ENCODE peak calls at places on chromosomes 7 and 10, in nine cellular contexts. F is Peyer's patch, K is body of pancreas, L is endothelial cell, E is foreskin fibroblast, R is neural crest cell, Z is cardiac fibroblast, N is mammary epithelial cell, J is tibial artery. U is an unnamed sample.

GRCh38 chr7:156942708-156943090 is 6.8 kb upstream of the NOM1 start:
- DNase-seq in F (no peak), K (peak; percentile 46), L (no peak), E (no peak), R (no peak), Z (no peak), N (no peak), J (no peak), U (no peak)

GRCh38 chr10:15231403-15231802 is 62.9 kb upstream of the NMT2 start:
- DNase-seq in F (no peak), K (no peak), L (no peak), E (no peak), R (no peak), Z (no peak), N (no peak), J (no peak), U (no peak)

GRCh38 chr7:117724898-117725297 is 148.3 kb downstream of the CTTNBP2 start:
- DNase-seq in F (no peak), K (no peak), L (no peak), E (no peak), R (no peak), Z (no peak), N (no peak), J (no peak), U (no peak)

GRCh38 chr10:74824184-74825032 is 2.0 kb upstream of the KAT6B start:
- DNase-seq in F (peak; percentile 38), K (no peak), L (peak; percentile 10), E (no peak), R (no peak), Z (no peak), N (no peak), J (no peak), U (peak; percentile 23)

GRCh38 chr10:80855348-80855971 is 317.8 kb downstream of the SH2D4B start:
- DNase-seq in F (no peak), K (no peak), L (peak; percentile 64), E (no peak), R (peak; percentile 41), Z (no peak), N (no peak), J (no peak), U (peak; percentile 74)

GRCh38 chr10:111429288-111430028 is 352.6 kb downstream of the ADRA2A start:
- DNase-seq in F (no peak), K (peak; percentile 6), L (no peak), E (no peak), R (no peak), Z (no peak), N (no peak), J (no peak), U (no peak)

GRCh38 chr10:79385392-79385795 is 38.1 kb downstream of the PPIF start:
- DNase-seq in F (no peak), K (no peak), L (no peak), E (no peak), R (no peak), Z (no peak), N (no peak), J (no peak), U (no peak)

GRCh38 chr7:113698556-113699220 is 220.1 kb downstream of the PPP1R3A start:
- DNase-seq in F (no peak), K (peak; percentile 19), L (peak; percentile 11), E (peak; percentile 3), R (no peak), Z (peak; percentile 53), N (peak; percentile 16), J (no peak), U (no peak)

GRCh38 chr10:23656735-23657134 is 217.9 kb downstream of the OTUD1 start:
- DNase-seq in F (no peak), K (peak; percentile 41), L (peak; percentile 29), E (no peak), R (no peak), Z (peak; percentile 2), N (peak; percentile 11), J (no peak), U (no peak)
- TF ChIP-seq CTCF in F (no peak), K (peak; percentile 30), L (peak; percentile 74), E (peak; percentile 36), R (peak; percentile 67), Z (peak; percentile 16), N (peak; percentile 59), J (no peak), U (peak; percentile 58)

GRCh38 chr7:1224093-1224702 is 8.5 kb upstream of the UNCX start:
- DNase-seq in F (no peak), K (no peak), L (no peak), E (no peak), R (peak; percentile 57), Z (no peak), N (no peak), J (no peak), U (peak; percentile 86)

GRCh38 chr7:1220958-1221745 is 11.5 kb upstream of the UNCX start:
- DNase-seq in F (no peak), K (no peak), L (no peak), E (no peak), R (no peak), Z (no peak), N (no peak), J (no peak), U (peak; percentile 54)

GRCh38 chr7:1225462-1226154 is 7.1 kb upstream of the UNCX start:
- DNase-seq in F (no peak), K (no peak), L (peak; percentile 68), E (no peak), R (no peak), Z (peak; percentile 32), N (no peak), J (no peak), U (peak; percentile 84)

GRCh38 chr7:1226155-1226901 is 6.3 kb upstream of the UNCX start:
- DNase-seq in F (no peak), K (no peak), L (no peak), E (no peak), R (no peak), Z (no peak), N (no peak), J (no peak), U (peak; percentile 72)

DNA sequence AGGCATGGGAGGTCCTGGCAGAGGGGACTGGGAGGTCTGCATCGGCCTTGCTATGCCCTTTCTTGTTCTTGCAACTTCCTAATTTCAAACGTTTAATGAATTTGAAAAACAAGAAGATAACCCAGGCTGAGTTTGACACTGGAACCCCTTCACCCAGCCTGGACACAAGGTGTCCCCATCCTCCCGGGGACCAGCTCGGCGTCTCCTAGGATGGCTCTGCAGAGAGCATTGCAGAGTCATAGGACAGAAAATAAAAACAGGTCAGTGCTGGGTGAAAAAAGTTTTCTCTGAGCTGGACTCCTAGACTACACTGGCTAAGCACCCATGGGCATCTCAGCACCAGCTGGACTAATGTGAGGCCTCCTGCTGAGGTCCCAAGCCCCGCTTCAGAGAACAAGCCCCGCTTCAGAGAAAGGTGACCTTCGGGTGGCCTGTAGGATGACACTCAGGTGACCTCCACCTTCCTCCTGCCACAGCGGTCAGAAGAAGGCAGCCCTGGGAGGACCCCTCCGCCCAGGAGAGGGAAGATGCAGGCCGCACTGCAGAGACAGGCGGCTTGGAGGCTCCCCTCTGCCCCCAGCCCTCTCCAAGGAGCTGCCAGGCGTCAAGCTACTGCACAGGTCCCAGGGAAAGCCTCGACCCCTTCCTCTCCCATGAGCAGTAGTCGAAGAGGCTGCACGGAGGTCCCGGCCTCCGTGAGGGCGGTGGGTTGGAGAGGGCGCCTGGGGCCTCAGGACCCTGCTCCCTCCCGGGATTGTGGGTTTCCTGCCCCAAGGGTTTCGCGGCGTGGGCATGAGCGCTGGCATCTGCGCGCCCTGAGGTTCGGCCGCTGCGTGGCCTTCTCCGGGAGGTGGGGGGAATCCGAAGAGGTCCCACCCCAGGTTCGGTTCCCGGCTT is 9.2 kb upstream of the UNCX start:
- DNase-seq in F (no peak), K (no peak), L (no peak), E (no peak), R (no peak), Z (no peak), N (no peak), J (no peak), U (no peak)
- TF ChIP-seq CTCF in F (no peak), K (no peak), L (no peak), E (no peak), R (peak; percentile 17), Z (no peak), N (no peak), J (no peak), U (no peak)

GRCh38 chr10:132939378-132939955 is 2.9 kb downstream of the CFAP46 start:
- DNase-seq in F (no peak), K (no peak), L (no peak), E (no peak), R (no peak), Z (no peak), N (no peak), J (peak; percentile 13), U (no peak)

GRCh38 chr10:132939957-132940790 is 2.2 kb downstream of the CFAP46 start:
- DNase-seq in F (no peak), K (peak; percentile 47), L (peak; percentile 72), E (peak; percentile 55), R (peak; percentile 67), Z (peak; percentile 60), N (no peak), J (peak; percentile 31), U (peak; percentile 85)

GRCh38 chr10:132940791-132941465 is 1.4 kb downstream of the CFAP46 start:
- DNase-seq in F (no peak), K (no peak), L (no peak), E (no peak), R (no peak), Z (no peak), N (no peak), J (peak; percentile 11), U (no peak)

GRCh38 chr10:132937861-132938260 is 4.5 kb downstream of the CFAP46 start:
- DNase-seq in F (no peak), K (no peak), L (no peak), E (no peak), R (no peak), Z (no peak), N (no peak), J (no peak), U (no peak)

DNA sequence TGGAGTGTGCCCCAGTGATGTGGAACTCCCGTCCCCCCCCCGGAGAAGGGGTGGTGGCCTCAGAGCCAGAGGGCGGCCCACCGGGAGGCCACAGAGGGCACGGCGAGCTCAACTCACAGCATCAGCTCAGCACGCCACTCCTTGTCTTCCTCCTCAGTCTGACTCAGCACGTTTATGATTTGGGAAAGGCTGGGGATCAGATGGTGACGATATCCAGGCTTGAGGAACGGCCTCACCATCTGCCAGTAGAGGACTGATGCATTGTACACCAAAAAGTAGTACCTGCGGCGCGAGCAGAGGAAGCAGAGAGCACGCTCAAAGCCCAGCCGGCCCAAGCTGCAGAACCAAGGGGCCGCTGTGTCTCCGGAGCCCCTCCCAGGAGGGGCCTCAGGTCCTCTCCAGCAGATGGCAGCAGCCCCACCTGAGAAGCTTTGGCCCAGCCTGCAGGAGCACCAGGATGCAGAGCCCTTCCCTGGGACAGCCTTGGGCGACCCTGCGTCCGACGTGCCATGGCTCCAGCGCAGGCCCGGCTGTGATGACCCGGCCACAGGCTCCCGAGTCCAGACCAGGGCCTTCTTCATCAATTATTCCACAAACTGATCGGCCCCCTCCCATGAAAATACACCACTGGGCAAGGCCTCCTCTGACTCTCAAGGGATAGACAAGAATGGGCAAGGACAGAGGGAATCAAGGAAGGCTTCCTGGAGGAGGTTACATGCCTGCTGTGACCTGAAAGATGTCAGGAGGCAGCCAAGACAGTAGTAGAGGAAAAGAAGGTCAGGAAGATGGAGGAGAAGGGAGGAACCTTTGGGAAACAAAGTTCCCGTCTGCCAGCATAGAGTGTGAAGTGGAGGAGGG is 3.7 kb downstream of the CFAP46 start:
- DNase-seq in F (no peak), K (no peak), L (peak; percentile 62), E (peak; percentile 36), R (no peak), Z (no peak), N (no peak), J (peak; percentile 16), U (peak; percentile 63)
- TF ChIP-seq CTCF in F (no peak), K (no peak), L (peak; percentile 17), E (peak; percentile 50), R (peak; percentile 52), Z (peak; percentile 40), N (no peak), J (no peak), U (no peak)

GRCh38 chr7:87312215-87312865 is 33.1 kb upstream of the CROT start:
- DNase-seq in F (peak; percentile 27), K (peak; percentile 61), L (peak; percentile 68), E (peak; percentile 48), R (peak; percentile 62), Z (peak; percentile 76), N (peak; percentile 50), J (no peak), U (peak; percentile 58)
- TF ChIP-seq CTCF in F (peak; percentile 80), K (peak; percentile 85), L (peak; percentile 84), E (peak; percentile 99), R (peak; percentile 99), Z (peak; percentile 98), N (peak; percentile 99), J (peak; percentile 93), U (peak; percentile 94)

U was measured in glutamatergic neuron.